ENCODE peak calls at places on chromosomes 4 and X, in nine cellular contexts. L is NCI-H460; V is sciatic nerve; W is NCI-H1105; O is astrocyte of the cerebellum; I is LoVo; H is bronchial epithelial cell; J is memory B cell; A is CD4-positive, alpha-beta T cell. K is an unnamed sample.

GRCh38 chrX:43866423-43866822 is 15.8 kb downstream of the MAOB start:
- DNase-seq in L (no peak), A (no peak), I (no peak), J (no peak), O (no peak), V (no peak), H (no peak), W (no peak), K (no peak)

GRCh38 chr4:78308517-78308916 is 243.1 kb upstream of the ANXA3 start:
- DNase-seq in W (no peak), I (no peak), V (no peak), H (no peak), A (no peak), O (no peak), J (no peak), L (no peak), K (no peak)

GRCh38 chrX:130625381-130625780 is 223.6 kb downstream of the RBMX2 start:
- DNase-seq in W (no peak), J (no peak), L (no peak), H (no peak), A (no peak), O (peak), V (no peak), I (no peak), K (no peak)

GRCh38 chrX:55056820-55057690 is 17.8 kb upstream of the PAGE2B start:
- DNase-seq in A (no peak), I (no peak), W (no peak), H (peak), J (no peak), O (no peak), V (no peak), L (no peak), K (no peak)

GRCh38 chr4:52093466-52093865 is 42.4 kb downstream of the SPATA18 start:
- DNase-seq in W (no peak), V (no peak), I (no peak), H (no peak), J (no peak), O (no peak), L (no peak), A (no peak), K (no peak)

GRCh38 chrX:56803849-56804681 is 75.0 kb downstream of the NBDY start:
- DNase-seq in J (no peak), W (no peak), L (no peak), I (no peak), A (no peak), O (no peak), H (peak), V (no peak), K (no peak)

GRCh38 chr4:1305781-1306455 is 16.2 kb downstream of the MAEA start:
- DNase-seq in H (no peak), O (no peak), A (no peak), J (no peak), L (no peak), I (peak), V (no peak), W (no peak), K (no peak)

GRCh38 chr4:74661427-74662171 is 132.7 kb downstream of the BTC start:
- DNase-seq in H (peak), J (no peak), I (no peak), O (no peak), L (no peak), V (no peak), A (no peak), W (no peak), K (no peak)

K was measured in activated T-cell treated with anti-CD3 and anti-CD28 coated beads for 1 hour.